ENCODE peak calls at places on chromosomes 3 and 15, in ten cellular contexts. One of them, this sample, is unnamed.

GRCh38 chr15:78056714-78057269 is 20.7 kb downstream of the TBC1D2B start:
- DNase-seq in KG1: no peak
- DNase-seq in AG08395: no peak
- DNase-seq in IMR-90: peak; percentile 45
- DNase-seq in lower lobe of right lung: no peak
- DNase-seq in stimulated activated CD4-positive, alpha-beta T cell treated with anti-CD3 and anti-CD28 coated beads, Interleukin-12 subunit alpha, Interleukin-12 subunit beta, amount 100 ng/mL, for 48 hours: no peak
- DNase-seq in astrocyte of the spinal cord: no peak
- DNase-seq in cardiac fibroblast: no peak
- DNase-seq in heart right ventricle: peak; percentile 46
- DNase-seq in NCI-H524 treated with DMSO at 0.1 percent for 48 hours: no peak
- DNase-seq in this sample: peak; percentile 81

GRCh38 chr3:38916706-38917105 is 100.7 kb upstream of the SCN10A start:
- DNase-seq in astrocyte of the spinal cord: peak; percentile 9
- DNase-seq in NCI-H524 treated with DMSO at 0.1 percent for 48 hours: no peak
- DNase-seq in AG08395: peak; percentile 40
- DNase-seq in KG1: no peak
- DNase-seq in heart right ventricle: no peak
- DNase-seq in cardiac fibroblast: no peak
- DNase-seq in IMR-90: peak; percentile 19
- DNase-seq in lower lobe of right lung: no peak
- DNase-seq in stimulated activated CD4-positive, alpha-beta T cell treated with anti-CD3 and anti-CD28 coated beads, Interleukin-12 subunit alpha, Interleukin-12 subunit beta, amount 100 ng/mL, for 48 hours: no peak
- DNase-seq in this sample: no peak

GRCh38 chr3:125622381-125622788 is 27.1 kb upstream of the OSBPL11 start:
- DNase-seq in AG08395: no peak
- DNase-seq in cardiac fibroblast: no peak
- DNase-seq in IMR-90: no peak
- DNase-seq in heart right ventricle: peak; percentile 37
- DNase-seq in KG1: no peak
- DNase-seq in NCI-H524 treated with DMSO at 0.1 percent for 48 hours: no peak
- DNase-seq in astrocyte of the spinal cord: no peak
- DNase-seq in lower lobe of right lung: peak; percentile 64
- DNase-seq in stimulated activated CD4-positive, alpha-beta T cell treated with anti-CD3 and anti-CD28 coated beads, Interleukin-12 subunit alpha, Interleukin-12 subunit beta, amount 100 ng/mL, for 48 hours: no peak
- DNase-seq in this sample: no peak

GRCh38 chr3:133896002-133896761 is 500 bp upstream of the RAB6B start:
- DNase-seq in heart right ventricle: no peak
- DNase-seq in lower lobe of right lung: peak; percentile 26
- DNase-seq in AG08395: peak; percentile 18
- DNase-seq in IMR-90: no peak
- DNase-seq in astrocyte of the spinal cord: peak; percentile 10
- DNase-seq in cardiac fibroblast: peak; percentile 7
- DNase-seq in stimulated activated CD4-positive, alpha-beta T cell treated with anti-CD3 and anti-CD28 coated beads, Interleukin-12 subunit alpha, Interleukin-12 subunit beta, amount 100 ng/mL, for 48 hours: no peak
- DNase-seq in KG1: no peak
- DNase-seq in NCI-H524 treated with DMSO at 0.1 percent for 48 hours: no peak
- DNase-seq in this sample: no peak

GRCh38 chr3:127753338-127753737 is 69.0 kb downstream of the MGLL start:
- DNase-seq in KG1: no peak
- DNase-seq in AG08395: no peak
- DNase-seq in astrocyte of the spinal cord: no peak
- DNase-seq in heart right ventricle: no peak
- DNase-seq in cardiac fibroblast: no peak
- DNase-seq in lower lobe of right lung: no peak
- DNase-seq in stimulated activated CD4-positive, alpha-beta T cell treated with anti-CD3 and anti-CD28 coated beads, Interleukin-12 subunit alpha, Interleukin-12 subunit beta, amount 100 ng/mL, for 48 hours: no peak
- DNase-seq in NCI-H524 treated with DMSO at 0.1 percent for 48 hours: no peak
- DNase-seq in IMR-90: no peak
- DNase-seq in this sample: no peak

GRCh38 chr15:28903555-28903954 is 17.8 kb downstream of the APBA2 start:
- DNase-seq in NCI-H524 treated with DMSO at 0.1 percent for 48 hours: no peak
- DNase-seq in AG08395: no peak
- DNase-seq in heart right ventricle: no peak
- DNase-seq in stimulated activated CD4-positive, alpha-beta T cell treated with anti-CD3 and anti-CD28 coated beads, Interleukin-12 subunit alpha, Interleukin-12 subunit beta, amount 100 ng/mL, for 48 hours: no peak
- DNase-seq in cardiac fibroblast: no peak
- DNase-seq in KG1: no peak
- DNase-seq in lower lobe of right lung: no peak
- DNase-seq in IMR-90: no peak
- DNase-seq in astrocyte of the spinal cord: no peak
- DNase-seq in this sample: peak; percentile 49

GRCh38 chr3:63343674-63344073 is 65.6 kb downstream of the SYNPR start:
- DNase-seq in astrocyte of the spinal cord: peak; percentile 98
- DNase-seq in AG08395: peak; percentile 87
- DNase-seq in IMR-90: peak; percentile 92
- DNase-seq in heart right ventricle: peak; percentile 73
- DNase-seq in NCI-H524 treated with DMSO at 0.1 percent for 48 hours: peak; percentile 86
- DNase-seq in KG1: peak; percentile 60
- DNase-seq in stimulated activated CD4-positive, alpha-beta T cell treated with anti-CD3 and anti-CD28 coated beads, Interleukin-12 subunit alpha, Interleukin-12 subunit beta, amount 100 ng/mL, for 48 hours: peak; percentile 24
- DNase-seq in lower lobe of right lung: peak; percentile 48
- DNase-seq in cardiac fibroblast: peak; percentile 98
- DNase-seq in this sample: peak; percentile 93

GRCh38 chr3:143727391-143727790 is 120.9 kb downstream of the SLC9A9 start:
- DNase-seq in lower lobe of right lung: no peak
- DNase-seq in KG1: no peak
- DNase-seq in NCI-H524 treated with DMSO at 0.1 percent for 48 hours: no peak
- DNase-seq in IMR-90: no peak
- DNase-seq in heart right ventricle: no peak
- DNase-seq in stimulated activated CD4-positive, alpha-beta T cell treated with anti-CD3 and anti-CD28 coated beads, Interleukin-12 subunit alpha, Interleukin-12 subunit beta, amount 100 ng/mL, for 48 hours: no peak
- DNase-seq in AG08395: peak; percentile 12
- DNase-seq in cardiac fibroblast: peak; percentile 11
- DNase-seq in astrocyte of the spinal cord: no peak
- DNase-seq in this sample: no peak

GRCh38 chr3:31962801-31963205 is 18.3 kb downstream of the OSBPL10 start:
- DNase-seq in KG1: no peak
- DNase-seq in cardiac fibroblast: no peak
- DNase-seq in heart right ventricle: no peak
- DNase-seq in NCI-H524 treated with DMSO at 0.1 percent for 48 hours: no peak
- DNase-seq in astrocyte of the spinal cord: no peak
- DNase-seq in lower lobe of right lung: no peak
- DNase-seq in IMR-90: peak; percentile 20
- DNase-seq in stimulated activated CD4-positive, alpha-beta T cell treated with anti-CD3 and anti-CD28 coated beads, Interleukin-12 subunit alpha, Interleukin-12 subunit beta, amount 100 ng/mL, for 48 hours: no peak
- DNase-seq in AG08395: no peak
- DNase-seq in this sample: no peak

GRCh38 chr15:74311734-74312444 is 55.6 kb downstream of the CYP11A1 start:
- DNase-seq in heart right ventricle: no peak
- DNase-seq in stimulated activated CD4-positive, alpha-beta T cell treated with anti-CD3 and anti-CD28 coated beads, Interleukin-12 subunit alpha, Interleukin-12 subunit beta, amount 100 ng/mL, for 48 hours: no peak
- DNase-seq in NCI-H524 treated with DMSO at 0.1 percent for 48 hours: peak; percentile 68
- DNase-seq in KG1: no peak
- DNase-seq in lower lobe of right lung: no peak
- DNase-seq in AG08395: peak; percentile 61
- DNase-seq in cardiac fibroblast: peak; percentile 24
- DNase-seq in astrocyte of the spinal cord: no peak
- DNase-seq in IMR-90: peak; percentile 8
- DNase-seq in this sample: no peak

GRCh38 chr3:197244751-197245150 is 53.7 kb downstream of the DLG1 start:
- DNase-seq in NCI-H524 treated with DMSO at 0.1 percent for 48 hours: no peak
- DNase-seq in IMR-90: no peak
- DNase-seq in heart right ventricle: no peak
- DNase-seq in KG1: no peak
- DNase-seq in astrocyte of the spinal cord: no peak
- DNase-seq in cardiac fibroblast: no peak
- DNase-seq in lower lobe of right lung: no peak
- DNase-seq in stimulated activated CD4-positive, alpha-beta T cell treated with anti-CD3 and anti-CD28 coated beads, Interleukin-12 subunit alpha, Interleukin-12 subunit beta, amount 100 ng/mL, for 48 hours: no peak
- DNase-seq in AG08395: no peak
- DNase-seq in this sample: peak; percentile 44

GRCh38 chr15:78004919-78005634 is 72.4 kb downstream of the TBC1D2B start:
- DNase-seq in AG08395: peak; percentile 79
- DNase-seq in IMR-90: peak; percentile 95
- DNase-seq in NCI-H524 treated with DMSO at 0.1 percent for 48 hours: peak; percentile 65
- DNase-seq in lower lobe of right lung: peak; percentile 77
- DNase-seq in cardiac fibroblast: peak; percentile 93
- DNase-seq in KG1: no peak
- DNase-seq in astrocyte of the spinal cord: peak; percentile 86
- DNase-seq in heart right ventricle: peak; percentile 85
- DNase-seq in stimulated activated CD4-positive, alpha-beta T cell treated with anti-CD3 and anti-CD28 coated beads, Interleukin-12 subunit alpha, Interleukin-12 subunit beta, amount 100 ng/mL, for 48 hours: no peak
- DNase-seq in this sample: no peak

GRCh38 chr3:115084686-115085085 is 62.4 kb downstream of the ZBTB20 start:
- DNase-seq in heart right ventricle: no peak
- DNase-seq in AG08395: no peak
- DNase-seq in IMR-90: no peak
- DNase-seq in lower lobe of right lung: no peak
- DNase-seq in KG1: no peak
- DNase-seq in astrocyte of the spinal cord: no peak
- DNase-seq in cardiac fibroblast: no peak
- DNase-seq in NCI-H524 treated with DMSO at 0.1 percent for 48 hours: no peak
- DNase-seq in stimulated activated CD4-positive, alpha-beta T cell treated with anti-CD3 and anti-CD28 coated beads, Interleukin-12 subunit alpha, Interleukin-12 subunit beta, amount 100 ng/mL, for 48 hours: no peak
- DNase-seq in this sample: no peak

GRCh38 chr15:60585743-60586708 is 107.1 kb upstream of the ICE2 start:
- DNase-seq in lower lobe of right lung: no peak
- DNase-seq in heart right ventricle: peak; percentile 71
- DNase-seq in NCI-H524 treated with DMSO at 0.1 percent for 48 hours: peak; percentile 61
- DNase-seq in IMR-90: peak; percentile 78
- DNase-seq in astrocyte of the spinal cord: peak; percentile 65
- DNase-seq in KG1: peak; percentile 62
- DNase-seq in cardiac fibroblast: peak; percentile 82
- DNase-seq in AG08395: peak; percentile 78
- DNase-seq in stimulated activated CD4-positive, alpha-beta T cell treated with anti-CD3 and anti-CD28 coated beads, Interleukin-12 subunit alpha, Interleukin-12 subunit beta, amount 100 ng/mL, for 48 hours: no peak
- DNase-seq in this sample: peak; percentile 48

GRCh38 chr3:183517656-183518055 is 37.9 kb downstream of the KLHL6 start:
- DNase-seq in astrocyte of the spinal cord: no peak
- DNase-seq in NCI-H524 treated with DMSO at 0.1 percent for 48 hours: no peak
- DNase-seq in heart right ventricle: no peak
- DNase-seq in lower lobe of right lung: no peak
- DNase-seq in KG1: no peak
- DNase-seq in AG08395: no peak
- DNase-seq in IMR-90: no peak
- DNase-seq in cardiac fibroblast: no peak
- DNase-seq in stimulated activated CD4-positive, alpha-beta T cell treated with anti-CD3 and anti-CD28 coated beads, Interleukin-12 subunit alpha, Interleukin-12 subunit beta, amount 100 ng/mL, for 48 hours: no peak
- DNase-seq in this sample: no peak

GRCh38 chr3:43879166-43879565 is 188.4 kb downstream of the ABHD5 start:
- DNase-seq in stimulated activated CD4-positive, alpha-beta T cell treated with anti-CD3 and anti-CD28 coated beads, Interleukin-12 subunit alpha, Interleukin-12 subunit beta, amount 100 ng/mL, for 48 hours: no peak
- DNase-seq in NCI-H524 treated with DMSO at 0.1 percent for 48 hours: no peak
- DNase-seq in IMR-90: no peak
- DNase-seq in heart right ventricle: no peak
- DNase-seq in AG08395: no peak
- DNase-seq in lower lobe of right lung: no peak
- DNase-seq in KG1: no peak
- DNase-seq in astrocyte of the spinal cord: no peak
- DNase-seq in cardiac fibroblast: peak; percentile 12
- DNase-seq in this sample: no peak

This sample was measured in MV-4-11.